ENCODE peak calls at places on chromosomes 6 and 20, in six cellular contexts. S is ovary, T is upper lobe of left lung, P is tibial nerve, Z is sigmoid colon, H is transverse colon. Y is an unnamed sample. For H3K27me3, the result is how much of the 10 kb centered on the place peaks cover.

GRCh38 chr6:167349816-167350215 is 24.9 kb downstream of the TTLL2 start:
- DNase-seq in P (no peak), T (no peak), H (no peak), S (no peak), Z (no peak), Y (no peak)

GRCh38 chr6:132253906-132254305 is 147.4 kb downstream of the MOXD1 start:
- DNase-seq in P (no peak), H (no peak), Z (no peak), S (no peak), T (no peak), Y (no peak)

GRCh38 chr6:7424967-7425807 is 35.6 kb downstream of the RIOK1 start:
- DNase-seq in S (no peak), P (no peak), H (no peak), Z (no peak), T (peak), Y (no peak)

GRCh38 chr6:56311086-56311485 is 63.7 kb upstream of the COL21A1 start:
- DNase-seq in H (no peak), P (no peak), T (no peak), S (no peak), Z (no peak), Y (no peak)

GRCh38 chr6:84078335-84078734 is 44.8 kb downstream of the MRAP2 start:
- DNase-seq in S (no peak), Z (no peak), H (no peak), P (no peak), T (no peak), Y (no peak)

GRCh38 chr6:53440331-53440730 is 91.6 kb upstream of the ELOVL5 start:
- DNase-seq in P (no peak), S (no peak), H (no peak), Z (no peak), T (no peak), Y (no peak)

GRCh38 chr6:99838607-99839006 is 155.4 kb downstream of the MCHR2 start:
- DNase-seq in P (no peak), T (no peak), H (no peak), S (no peak), Z (no peak), Y (no peak)

GRCh38 chr6:157518399-157519250 is 137.6 kb downstream of the ZDHHC14 start:
- DNase-seq in Z (no peak), P (no peak), T (no peak), H (no peak), S (peak), Y (no peak)

GRCh38 chr20:41275181-41275793 is 42.2 kb downstream of the ZHX3 start:
- DNase-seq in P (no peak), Z (no peak), H (no peak), S (no peak), T (no peak), Y (peak)

GRCh38 chr6:82441047-82441770 is 77.6 kb downstream of the TPBG start:
- DNase-seq in S (no peak), P (no peak), H (no peak), Z (no peak), T (no peak), Y (no peak)

GRCh38 chr6:11532097-11532496 is 5.5 kb upstream of the TMEM170B start:
- DNase-seq in P (no peak), Z (peak), S (no peak), H (no peak), T (no peak), Y (no peak)

GRCh38 chr6:124294572-124294971 is 490.9 kb downstream of the NKAIN2 start:
- DNase-seq in Z (no peak), P (no peak), S (no peak), H (no peak), T (no peak), Y (no peak)

GRCh38 chr6:41963371-41963770 is 21.8 kb upstream of the CCND3 start:
- DNase-seq in P (no peak), Z (no peak), H (no peak), S (no peak), T (peak), Y (peak)

GRCh38 chr6:67897998-67898607 is 737.0 kb upstream of the ADGRB3 start:
- DNase-seq in P (no peak), Z (no peak), H (no peak), T (no peak), S (no peak), Y (no peak)

GRCh38 chr20:46332373-46333135 is 24.3 kb upstream of the CDH22 start:
- DNase-seq in H (no peak), P (no peak), Z (no peak), T (no peak), S (no peak), Y (no peak)

GRCh38 chr6:148689168-148689567 is 57.7 kb upstream of the UST start:
- DNase-seq in S (no peak), T (no peak), H (no peak), P (no peak), Z (no peak), Y (no peak)

GRCh38 chr20:51437182-51437923 is 105.2 kb downstream of the NFATC2 start:
- DNase-seq in Z (no peak), H (no peak), P (no peak), S (no peak), T (no peak), Y (no peak)

GRCh38 chr6:98047881-98048280 is 764.9 kb upstream of the MMS22L start:
- DNase-seq in H (no peak), T (no peak), Z (no peak), S (no peak), P (no peak), Y (no peak)

GRCh38 chr6:158257781-158258180 is 54.5 kb upstream of the TULP4 start:
- DNase-seq in P (no peak), S (no peak), T (no peak), Z (no peak), H (peak), Y (no peak)

GRCh38 chr6:549901-550300 is 107.0 kb downstream of the HUS1B start:
- DNase-seq in Z (no peak), H (no peak), P (no peak), S (no peak), T (no peak), Y (no peak)

GRCh38 chr6:146990821-146991798 is 213.1 kb upstream of the STXBP5 start:
- DNase-seq in H (no peak), S (no peak), P (no peak), T (no peak), Z (no peak), Y (no peak)

GRCh38 chr20:40462600-40462999 is 226.4 kb downstream of the MAFB start:
- DNase-seq in P (no peak), T (no peak), H (no peak), S (no peak), Z (no peak), Y (no peak)

GRCh38 chr6:165662041-165662491 is 975 bp downstream of the PDE10A start:
- DNase-seq in Z (no peak), S (peak), P (no peak), T (no peak), H (no peak), Y (no peak)

GRCh38 chr6:53464942-53465460 is 79.9 kb downstream of the GCLC start:
- DNase-seq in P (peak), H (peak), T (peak), S (peak), Z (peak), Y (no peak)

GRCh38 chr6:123085403-123085802 is 89.4 kb downstream of the CLVS2 start:
- DNase-seq in H (no peak), Z (no peak), S (no peak), P (no peak), T (no peak), Y (no peak)

GRCh38 chr6:2876210-2877056 is 26.7 kb downstream of the SERPINB9 start:
- DNase-seq in Z (no peak), S (peak), H (peak), P (no peak), T (peak), Y (peak)

GRCh38 chr6:19478273-19478672 is 358.9 kb upstream of the ID4 start:
- DNase-seq in H (no peak), T (no peak), Z (no peak), P (no peak), S (no peak), Y (no peak)

GRCh38 chr6:152669894-152670293 is 27.8 kb upstream of the MYCT1 start:
- DNase-seq in Z (no peak), P (no peak), H (no peak), T (no peak), S (no peak), Y (no peak)

GRCh38 chr6:89984926-89985743 is 90.9 kb downstream of the GJA10 start:
- DNase-seq in T (peak), S (no peak), Z (peak), P (no peak), H (no peak), Y (no peak)

GRCh38 chr6:17015144-17015543 is 86.7 kb upstream of the STMND1 start:
- DNase-seq in Z (no peak), H (no peak), P (no peak), T (no peak), S (no peak), Y (no peak)

GRCh38 chr6:9405369-9405768 is 970.0 kb upstream of the SLC35B3 start:
- DNase-seq in H (no peak), Z (no peak), T (no peak), S (no peak), P (no peak), Y (no peak)

GRCh38 chr20:22568872-22569344 is 15.5 kb downstream of the FOXA2 start:
- DNase-seq in T (no peak), S (no peak), P (no peak), Z (no peak), H (peak), Y (peak)

GRCh38 chr6:144265390-144265789 is 19.7 kb upstream of the UTRN start:
- DNase-seq in Z (no peak), T (no peak), S (no peak), H (no peak), P (no peak), Y (no peak)

GRCh38 chr20:3181270-3181669 is 7.9 kb upstream of the LZTS3 start:
- DNase-seq in P (no peak), T (no peak), Z (no peak), S (no peak), H (no peak), Y (no peak)

GRCh38 chr6:5285081-5285480 is 23.8 kb downstream of the FARS2 start:
- DNase-seq in P (no peak), S (no peak), Z (no peak), H (no peak), T (no peak), Y (no peak)

GRCh38 chr6:157193443-157193996 is 129.8 kb downstream of the TMEM242 start:
- DNase-seq in H (no peak), P (no peak), T (no peak), S (no peak), Z (no peak), Y (no peak)

GRCh38 chr6:96844530-96844929 is 7.3 kb upstream of the GPR63 start:
- DNase-seq in P (no peak), S (no peak), H (no peak), Z (no peak), T (no peak), Y (no peak)

GRCh38 chr20:17558154-17558940 is 11.5 kb upstream of the DSTN start:
- DNase-seq in Z (peak), H (peak), P (no peak), S (no peak), T (peak), Y (peak)
- H3K4me3 ChIP-seq in Z (no peak), H (no peak), P (no peak), S (peak), T (no peak), Y (no peak)

GRCh38 chr6:28766426-28766825 is 157.4 kb downstream of the TRIM27 start:
- DNase-seq in H (no peak), T (no peak), S (no peak), P (no peak), Z (no peak), Y (no peak)
- H3K27me3 ChIP-seq in H (half or more), T (under half), S (under half), P (under half), Z (half or more), Y (under half)

GRCh38 chr20:62182469-62183425 is at the start of gene MTG2:
- DNase-seq in T (peak), H (peak), Z (peak), P (peak), S (peak), Y (peak)
- TF ChIP-seq EP300 in T (no peak), H (no peak), Z (no peak), P (peak), S (no peak), Y (no peak)

GRCh38 chr20:58287638-58288037 is 21.9 kb upstream of the RAB22A start:
- DNase-seq in S (no peak), T (no peak), Z (no peak), H (no peak), P (no peak), Y (no peak)
- H3K4me3 ChIP-seq in S (no peak), T (no peak), Z (no peak), H (no peak), P (no peak), Y (no peak)

GRCh38 chr20:49415005-49415663 is 67.3 kb downstream of the KCNB1 start:
- DNase-seq in S (no peak), P (no peak), H (no peak), Z (peak), T (no peak), Y (no peak)
- H3K27me3 ChIP-seq in S (under half), P (under half), H (under half), Z (under half), T (under half), Y (under half)

GRCh38 chr20:5621305-5621704 is 128.9 kb upstream of the SHLD1 start:
- DNase-seq in Z (no peak), P (no peak), S (no peak), H (no peak), T (no peak), Y (peak)
- TF ChIP-seq EP300 in Z (no peak), P (no peak), S (no peak), H (no peak), T (no peak), Y (peak)

GRCh38 chr6:106510090-106510970 is 119.0 kb downstream of the RTN4IP1 start:
- DNase-seq in Z (peak), S (peak), T (peak), P (no peak), H (peak), Y (peak)

GRCh38 chr6:106511274-106512047 is 117.8 kb downstream of the RTN4IP1 start:
- DNase-seq in H (peak), S (peak), Z (peak), T (peak), P (no peak), Y (peak)

GRCh38 chr6:106508836-106509235 is 120.5 kb downstream of the RTN4IP1 start:
- DNase-seq in P (no peak), Z (no peak), H (no peak), S (no peak), T (no peak), Y (no peak)

GRCh38 chr6:106512048-106512957 is 117.0 kb downstream of the RTN4IP1 start:
- DNase-seq in S (peak), H (peak), P (peak), T (peak), Z (peak), Y (peak)

GRCh38 chr6:106509420-106510089 is 119.7 kb downstream of the RTN4IP1 start:
- DNase-seq in Z (peak), H (no peak), P (no peak), T (peak), S (no peak), Y (no peak)
- H3K4me3 ChIP-seq in Z (peak), H (no peak), P (peak), T (no peak), S (peak), Y (peak)